ENCODE peak calls at places on chromosomes 12 and 14, in nine cellular contexts. One of them, this sample, is unnamed.

GRCh38 chr14:86334355-86334754 is 804.4 kb downstream of the FLRT2 start:
- DNase-seq in stomach: no peak
- DNase-seq in IMR-90: peak; percentile 55
- DNase-seq in endothelial cell of umbilical vein: no peak
- DNase-seq in transverse colon: no peak
- DNase-seq in HepG2: no peak
- DNase-seq in heart left ventricle: no peak
- DNase-seq in A549: no peak
- DNase-seq in K562: no peak
- DNase-seq in this sample: no peak

GRCh38 chr14:67618617-67619063 is 1.1 kb upstream of the ARG2 start:
- DNase-seq in K562: peak; percentile 48
- DNase-seq in stomach: no peak
- DNase-seq in IMR-90: peak; percentile 79
- DNase-seq in endothelial cell of umbilical vein: peak; percentile 82
- DNase-seq in heart left ventricle: peak; percentile 13
- DNase-seq in transverse colon: no peak
- DNase-seq in A549: peak; percentile 67
- DNase-seq in HepG2: peak; percentile 75
- DNase-seq in this sample: peak; percentile 17

GRCh38 chr12:26524862-26525465 is 308.0 kb downstream of the ITPR2 start:
- DNase-seq in HepG2: no peak
- DNase-seq in heart left ventricle: no peak
- DNase-seq in endothelial cell of umbilical vein: peak; percentile 21
- DNase-seq in K562: peak; percentile 28
- DNase-seq in A549: no peak
- DNase-seq in IMR-90: peak; percentile 28
- DNase-seq in stomach: no peak
- DNase-seq in transverse colon: peak; percentile 10
- DNase-seq in this sample: no peak

GRCh38 chr14:96167224-96168148 is 37.2 kb upstream of the BDKRB2 start:
- DNase-seq in transverse colon: peak; percentile 50
- DNase-seq in stomach: no peak
- DNase-seq in HepG2: no peak
- DNase-seq in A549: peak; percentile 85
- DNase-seq in IMR-90: peak; percentile 95
- DNase-seq in K562: no peak
- DNase-seq in endothelial cell of umbilical vein: peak; percentile 34
- DNase-seq in heart left ventricle: no peak
- DNase-seq in this sample: no peak

GRCh38 chr12:5912437-5913334 is 32.4 kb downstream of the ANO2 start:
- DNase-seq in heart left ventricle: no peak
- DNase-seq in IMR-90: no peak
- DNase-seq in transverse colon: no peak
- DNase-seq in stomach: no peak
- DNase-seq in K562: peak; percentile 26
- DNase-seq in A549: no peak
- DNase-seq in HepG2: no peak
- DNase-seq in endothelial cell of umbilical vein: no peak
- DNase-seq in this sample: no peak

GRCh38 chr14:29712586-29712985 is 215.1 kb downstream of the PRKD1 start:
- DNase-seq in endothelial cell of umbilical vein: no peak
- DNase-seq in HepG2: no peak
- DNase-seq in transverse colon: no peak
- DNase-seq in IMR-90: no peak
- DNase-seq in stomach: no peak
- DNase-seq in heart left ventricle: no peak
- DNase-seq in K562: no peak
- DNase-seq in A549: no peak
- DNase-seq in this sample: no peak

GRCh38 chr14:72740966-72741835 is 152.7 kb downstream of the DPF3 start:
- DNase-seq in endothelial cell of umbilical vein: no peak
- DNase-seq in A549: no peak
- DNase-seq in HepG2: no peak
- DNase-seq in transverse colon: no peak
- DNase-seq in heart left ventricle: no peak
- DNase-seq in K562: no peak
- DNase-seq in IMR-90: no peak
- DNase-seq in stomach: peak; percentile 14
- DNase-seq in this sample: no peak

GRCh38 chr14:69990319-69990718 is 111.1 kb downstream of the SMOC1 start:
- DNase-seq in HepG2: no peak
- DNase-seq in heart left ventricle: no peak
- DNase-seq in K562: no peak
- DNase-seq in A549: no peak
- DNase-seq in IMR-90: no peak
- DNase-seq in endothelial cell of umbilical vein: no peak
- DNase-seq in stomach: no peak
- DNase-seq in transverse colon: no peak
- DNase-seq in this sample: no peak

GRCh38 chr14:55356913-55357312 is 54.7 kb downstream of the ATG14 start:
- DNase-seq in HepG2: peak; percentile 76
- DNase-seq in endothelial cell of umbilical vein: no peak
- DNase-seq in transverse colon: no peak
- DNase-seq in IMR-90: no peak
- DNase-seq in A549: no peak
- DNase-seq in heart left ventricle: no peak
- DNase-seq in K562: no peak
- DNase-seq in stomach: no peak
- DNase-seq in this sample: no peak

GRCh38 chr14:105351920-105352871 is 37.6 kb downstream of the PACS2 start:
- DNase-seq in endothelial cell of umbilical vein: peak; percentile 89
- DNase-seq in K562: peak; percentile 76
- DNase-seq in HepG2: peak; percentile 85
- DNase-seq in A549: peak; percentile 93
- DNase-seq in IMR-90: peak; percentile 85
- DNase-seq in heart left ventricle: peak; percentile 83
- DNase-seq in stomach: peak; percentile 88
- DNase-seq in transverse colon: peak; percentile 90
- DNase-seq in this sample: peak; percentile 83
- H3K27ac ChIP-seq in endothelial cell of umbilical vein: no peak overlapping the region
- H3K27ac ChIP-seq in K562: no peak overlapping the region
- H3K27ac ChIP-seq in HepG2: peak overlapping the region; percentile 28
- H3K27ac ChIP-seq in A549: no peak overlapping the region
- H3K27ac ChIP-seq in IMR-90: no peak overlapping the region
- H3K27ac ChIP-seq in heart left ventricle: no peak overlapping the region
- H3K27ac ChIP-seq in stomach: no peak overlapping the region
- H3K27ac ChIP-seq in transverse colon: no peak overlapping the region
- H3K27ac ChIP-seq in this sample: no peak overlapping the region

DNA sequence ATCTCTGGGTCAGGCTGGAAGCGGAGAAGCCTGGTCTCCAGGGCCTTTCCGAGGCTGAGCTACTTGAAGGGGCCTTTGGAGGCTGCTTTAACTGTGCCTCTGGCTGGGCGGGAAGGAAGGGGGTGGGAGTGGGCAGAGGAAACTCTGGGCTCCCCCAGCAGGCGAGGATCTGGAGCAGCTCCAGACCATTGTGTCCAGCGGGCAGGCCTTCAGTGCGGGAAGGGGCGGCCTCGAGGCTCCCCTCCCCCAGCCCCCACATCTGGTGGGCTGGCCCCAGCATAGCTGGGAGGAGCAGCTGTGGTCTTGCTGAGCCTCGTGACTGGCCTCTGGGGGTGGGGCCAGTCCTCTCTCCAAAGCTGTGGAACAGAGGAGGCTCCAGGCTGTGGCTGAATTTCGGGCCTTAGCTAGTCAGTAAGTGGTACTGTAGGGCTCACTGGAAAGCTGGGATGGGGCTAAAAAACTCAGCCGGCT is 3.4 kb downstream of the TAMALIN start:
- DNase-seq in endothelial cell of umbilical vein: peak; percentile 97
- DNase-seq in IMR-90: peak; percentile 83
- DNase-seq in A549: no peak
- DNase-seq in heart left ventricle: peak; percentile 91
- DNase-seq in stomach: peak; percentile 38
- DNase-seq in transverse colon: peak; percentile 52
- DNase-seq in HepG2: peak; percentile 72
- DNase-seq in K562: peak; percentile 91
- DNase-seq in this sample: peak; percentile 89
- H3K4me3 ChIP-seq in endothelial cell of umbilical vein: peak overlapping the region; percentile 72
- H3K4me3 ChIP-seq in IMR-90: no peak overlapping the region
- H3K4me3 ChIP-seq in A549: no peak overlapping the region
- H3K4me3 ChIP-seq in heart left ventricle: no peak overlapping the region
- H3K4me3 ChIP-seq in stomach: peak overlapping the region; percentile 62
- H3K4me3 ChIP-seq in transverse colon: peak overlapping the region; percentile 9
- H3K4me3 ChIP-seq in HepG2: peak overlapping the region; percentile 50
- H3K4me3 ChIP-seq in K562: peak overlapping the region; percentile 17
- H3K4me3 ChIP-seq in this sample: no peak overlapping the region

GRCh38 chr14:61321385-61322010 is at the start of gene PRKCH:
- DNase-seq in transverse colon: peak; percentile 79
- DNase-seq in IMR-90: peak; percentile 25
- DNase-seq in heart left ventricle: peak; percentile 85
- DNase-seq in HepG2: peak; percentile 11
- DNase-seq in A549: peak; percentile 65
- DNase-seq in endothelial cell of umbilical vein: peak; percentile 92
- DNase-seq in stomach: peak; percentile 76
- DNase-seq in K562: peak; percentile 68
- DNase-seq in this sample: peak; percentile 63
- TF ChIP-seq POLR2A in transverse colon: peak; percentile 60
- TF ChIP-seq POLR2A in IMR-90: no peak
- TF ChIP-seq POLR2A in heart left ventricle: peak; percentile 30
- TF ChIP-seq POLR2A in HepG2: no peak
- TF ChIP-seq POLR2A in A549: no peak
- TF ChIP-seq POLR2A in endothelial cell of umbilical vein: peak; percentile 49
- TF ChIP-seq POLR2A in stomach: no peak
- TF ChIP-seq POLR2A in K562: no peak
- TF ChIP-seq POLR2A in this sample: no peak

GRCh38 chr12:52038447-52038846 is 12.8 kb upstream of the NR4A1 start:
- DNase-seq in endothelial cell of umbilical vein: peak; percentile 30
- DNase-seq in transverse colon: no peak
- DNase-seq in heart left ventricle: no peak
- DNase-seq in stomach: no peak
- DNase-seq in A549: no peak
- DNase-seq in IMR-90: peak; percentile 48
- DNase-seq in HepG2: no peak
- DNase-seq in K562: no peak
- DNase-seq in this sample: peak; percentile 40

GRCh38 chr12:52033506-52034258 is 17.6 kb upstream of the NR4A1 start:
- DNase-seq in endothelial cell of umbilical vein: no peak
- DNase-seq in transverse colon: no peak
- DNase-seq in HepG2: no peak
- DNase-seq in K562: no peak
- DNase-seq in IMR-90: no peak
- DNase-seq in heart left ventricle: no peak
- DNase-seq in stomach: no peak
- DNase-seq in A549: no peak
- DNase-seq in this sample: no peak

GRCh38 chr12:52036587-52037171 is 14.6 kb upstream of the NR4A1 start:
- DNase-seq in A549: peak; percentile 67
- DNase-seq in K562: peak; percentile 83
- DNase-seq in endothelial cell of umbilical vein: peak; percentile 66
- DNase-seq in heart left ventricle: peak; percentile 93
- DNase-seq in stomach: peak; percentile 94
- DNase-seq in transverse colon: peak; percentile 94
- DNase-seq in IMR-90: peak; percentile 75
- DNase-seq in HepG2: no peak
- DNase-seq in this sample: peak; percentile 91

GRCh38 chr12:52037248-52037861 is 13.9 kb upstream of the NR4A1 start:
- DNase-seq in stomach: peak; percentile 54
- DNase-seq in HepG2: no peak
- DNase-seq in K562: peak; percentile 57
- DNase-seq in endothelial cell of umbilical vein: no peak
- DNase-seq in IMR-90: peak; percentile 46
- DNase-seq in transverse colon: peak; percentile 61
- DNase-seq in heart left ventricle: peak; percentile 68
- DNase-seq in A549: no peak
- DNase-seq in this sample: peak; percentile 80

GRCh38 chr12:52035926-52036325 is 15.3 kb upstream of the NR4A1 start:
- DNase-seq in K562: no peak
- DNase-seq in IMR-90: no peak
- DNase-seq in A549: no peak
- DNase-seq in HepG2: no peak
- DNase-seq in stomach: no peak
- DNase-seq in transverse colon: no peak
- DNase-seq in endothelial cell of umbilical vein: no peak
- DNase-seq in heart left ventricle: no peak
- DNase-seq in this sample: no peak
- H3K27ac ChIP-seq in K562: no peak overlapping the region
- H3K27ac ChIP-seq in IMR-90: no peak overlapping the region
- H3K27ac ChIP-seq in A549: no peak overlapping the region
- H3K27ac ChIP-seq in HepG2: no peak overlapping the region
- H3K27ac ChIP-seq in stomach: peak overlapping the region; percentile 94
- H3K27ac ChIP-seq in transverse colon: peak overlapping the region; percentile 77
- H3K27ac ChIP-seq in endothelial cell of umbilical vein: no peak overlapping the region
- H3K27ac ChIP-seq in heart left ventricle: peak overlapping the region; percentile 94
- H3K27ac ChIP-seq in this sample: peak overlapping the region; percentile 98

GRCh38 chr12:85277900-85278597 is 2.0 kb upstream of the ALX1 start:
- DNase-seq in HepG2: no peak
- DNase-seq in K562: no peak
- DNase-seq in endothelial cell of umbilical vein: no peak
- DNase-seq in transverse colon: peak; percentile 12
- DNase-seq in IMR-90: no peak
- DNase-seq in stomach: no peak
- DNase-seq in A549: no peak
- DNase-seq in heart left ventricle: no peak
- DNase-seq in this sample: no peak

GRCh38 chr12:85273411-85274075 is 6.5 kb upstream of the ALX1 start:
- DNase-seq in A549: no peak
- DNase-seq in transverse colon: no peak
- DNase-seq in HepG2: no peak
- DNase-seq in heart left ventricle: no peak
- DNase-seq in K562: no peak
- DNase-seq in stomach: no peak
- DNase-seq in endothelial cell of umbilical vein: peak; percentile 31
- DNase-seq in IMR-90: no peak
- DNase-seq in this sample: no peak

GRCh38 chr12:85275359-85275758 is 4.7 kb upstream of the ALX1 start:
- DNase-seq in transverse colon: no peak
- DNase-seq in heart left ventricle: no peak
- DNase-seq in IMR-90: no peak
- DNase-seq in A549: no peak
- DNase-seq in endothelial cell of umbilical vein: peak; percentile 31
- DNase-seq in K562: no peak
- DNase-seq in HepG2: no peak
- DNase-seq in stomach: no peak
- DNase-seq in this sample: no peak

GRCh38 chr12:85278598-85279448 is 1.2 kb upstream of the ALX1 start:
- DNase-seq in transverse colon: no peak
- DNase-seq in stomach: no peak
- DNase-seq in IMR-90: no peak
- DNase-seq in heart left ventricle: no peak
- DNase-seq in HepG2: no peak
- DNase-seq in A549: no peak
- DNase-seq in K562: no peak
- DNase-seq in endothelial cell of umbilical vein: no peak
- DNase-seq in this sample: no peak

GRCh38 chr12:85274076-85274415 is 6.0 kb upstream of the ALX1 start:
- DNase-seq in transverse colon: no peak
- DNase-seq in K562: no peak
- DNase-seq in stomach: no peak
- DNase-seq in IMR-90: no peak
- DNase-seq in HepG2: no peak
- DNase-seq in A549: no peak
- DNase-seq in heart left ventricle: no peak
- DNase-seq in endothelial cell of umbilical vein: no peak
- DNase-seq in this sample: no peak
- H3K4me3 ChIP-seq in transverse colon: no peak overlapping the region
- H3K4me3 ChIP-seq in K562: no peak overlapping the region
- H3K4me3 ChIP-seq in stomach: no peak overlapping the region
- H3K4me3 ChIP-seq in IMR-90: no peak overlapping the region
- H3K4me3 ChIP-seq in HepG2: no peak overlapping the region
- H3K4me3 ChIP-seq in A549: no peak overlapping the region
- H3K4me3 ChIP-seq in heart left ventricle: no peak overlapping the region
- H3K4me3 ChIP-seq in endothelial cell of umbilical vein: peak overlapping the region; percentile 39
- H3K4me3 ChIP-seq in this sample: no peak overlapping the region

This sample was measured in uterus.